ENCODE peak calls at places on chromosomes 6 and 20, in ten cellular contexts. S, L, D, Y, O, G, A, T, N and Q are unnamed samples.

GRCh38 chr6:14981960-14982359 is 263.9 kb upstream of the JARID2 start:
- DNase-seq in S (peak; percentile 31), L (no peak), D (no peak), Y (no peak), O (no peak), G (no peak), A (no peak), T (no peak), N (no peak), Q (no peak)

GRCh38 chr6:42292002-42292735 is 74.5 kb upstream of the MRPS10 start:
- DNase-seq in S (no peak), L (no peak), D (no peak), Y (no peak), O (no peak), G (no peak), A (peak; percentile 87), T (no peak), N (no peak), Q (no peak)

GRCh38 chr20:63377256-63378114 is 16.3 kb upstream of the CHRNA4 start:
- DNase-seq in S (no peak), L (no peak), D (no peak), Y (no peak), O (no peak), G (no peak), A (no peak), T (peak; percentile 67), N (no peak), Q (no peak)

GRCh38 chr6:7866531-7866930 is 44.1 kb downstream of the TXNDC5 start:
- DNase-seq in S (no peak), L (no peak), D (no peak), Y (no peak), O (no peak), G (no peak), A (no peak), T (no peak), N (no peak), Q (no peak)

GRCh38 chr6:56716229-56716628 is 73.5 kb upstream of the DST start:
- DNase-seq in S (no peak), L (no peak), D (no peak), Y (no peak), O (no peak), G (no peak), A (no peak), T (no peak), N (no peak), Q (no peak)

GRCh38 chr20:4154958-4155411 is 139.6 kb upstream of the RNF24 start:
- DNase-seq in S (peak; percentile 31), L (no peak), D (no peak), Y (peak; percentile 66), O (no peak), G (peak; percentile 28), A (no peak), T (no peak), N (no peak), Q (no peak)

GRCh38 chr6:107987805-107988204 is 29.8 kb upstream of the SEC63 start:
- DNase-seq in S (peak; percentile 75), L (no peak), D (no peak), Y (no peak), O (no peak), G (no peak), A (no peak), T (no peak), N (no peak), Q (no peak)

GRCh38 chr20:37316116-37316774 is 26.8 kb downstream of the MANBAL start:
- DNase-seq in S (no peak), L (no peak), D (no peak), Y (no peak), O (no peak), G (no peak), A (no peak), T (no peak), N (no peak), Q (no peak)

GRCh38 chr20:1894471-1894950 is 696 bp upstream of the SIRPA start:
- DNase-seq in S (peak; percentile 52), L (peak; percentile 53), D (no peak), Y (peak; percentile 76), O (peak; percentile 57), G (no peak), A (peak; percentile 62), T (peak; percentile 83), N (no peak), Q (peak; percentile 52)

GRCh38 chr20:17943343-17943742 is 25.3 kb downstream of the SNX5 start:
- DNase-seq in S (no peak), L (no peak), D (no peak), Y (no peak), O (no peak), G (no peak), A (no peak), T (no peak), N (no peak), Q (no peak)

GRCh38 chr20:55354700-55355099 is 650.6 kb downstream of the CBLN4 start:
- DNase-seq in S (no peak), L (no peak), D (no peak), Y (no peak), O (no peak), G (no peak), A (no peak), T (peak; percentile 4), N (no peak), Q (no peak)

GRCh38 chr20:22921595-22922421 is 113.3 kb upstream of the SSTR4 start:
- DNase-seq in S (peak; percentile 34), L (no peak), D (no peak), Y (no peak), O (no peak), G (no peak), A (peak; percentile 95), T (no peak), N (no peak), Q (no peak)

GRCh38 chr6:14393910-14394309 is 276.3 kb downstream of the CD83 start:
- DNase-seq in S (no peak), L (no peak), D (no peak), Y (no peak), O (no peak), G (no peak), A (no peak), T (no peak), N (no peak), Q (no peak)

GRCh38 chr6:51983564-51983963 is 103.8 kb downstream of the PKHD1 start:
- DNase-seq in S (no peak), L (no peak), D (no peak), Y (no peak), O (no peak), G (no peak), A (no peak), T (no peak), N (no peak), Q (no peak)

GRCh38 chr6:4354181-4354580 is 218.8 kb upstream of the ECI2 start:
- DNase-seq in S (no peak), L (no peak), D (no peak), Y (no peak), O (no peak), G (no peak), A (no peak), T (no peak), N (no peak), Q (no peak)

GRCh38 chr20:15942130-15942529 is 631.1 kb downstream of the KIF16B start:
- DNase-seq in S (no peak), L (no peak), D (no peak), Y (no peak), O (no peak), G (no peak), A (peak; percentile 97), T (no peak), N (no peak), Q (no peak)

GRCh38 chr20:59518881-59519706 is 85.2 kb upstream of the PHACTR3 start:
- DNase-seq in S (peak; percentile 30), L (peak; percentile 31), D (no peak), Y (no peak), O (peak; percentile 60), G (no peak), A (peak; percentile 80), T (peak; percentile 70), N (peak; percentile 50), Q (no peak)

GRCh38 chr6:39194466-39194865 is 34.8 kb downstream of the KCNK5 start:
- DNase-seq in S (no peak), L (no peak), D (no peak), Y (no peak), O (no peak), G (no peak), A (no peak), T (no peak), N (no peak), Q (no peak)
- H3K36me3 ChIP-seq in S (no peaks in the 10 kb centered on the region), L (no peaks in the 10 kb centered on the region), D (peaks cover 26% of the 10 kb centered on the region), Y (no peaks in the 10 kb centered on the region), O (peaks cover 3% of the 10 kb centered on the region), G (no peaks in the 10 kb centered on the region), A (no peaks in the 10 kb centered on the region), T (no peaks in the 10 kb centered on the region), N (peaks cover 40% of the 10 kb centered on the region), Q (no peaks in the 10 kb centered on the region)

DNA sequence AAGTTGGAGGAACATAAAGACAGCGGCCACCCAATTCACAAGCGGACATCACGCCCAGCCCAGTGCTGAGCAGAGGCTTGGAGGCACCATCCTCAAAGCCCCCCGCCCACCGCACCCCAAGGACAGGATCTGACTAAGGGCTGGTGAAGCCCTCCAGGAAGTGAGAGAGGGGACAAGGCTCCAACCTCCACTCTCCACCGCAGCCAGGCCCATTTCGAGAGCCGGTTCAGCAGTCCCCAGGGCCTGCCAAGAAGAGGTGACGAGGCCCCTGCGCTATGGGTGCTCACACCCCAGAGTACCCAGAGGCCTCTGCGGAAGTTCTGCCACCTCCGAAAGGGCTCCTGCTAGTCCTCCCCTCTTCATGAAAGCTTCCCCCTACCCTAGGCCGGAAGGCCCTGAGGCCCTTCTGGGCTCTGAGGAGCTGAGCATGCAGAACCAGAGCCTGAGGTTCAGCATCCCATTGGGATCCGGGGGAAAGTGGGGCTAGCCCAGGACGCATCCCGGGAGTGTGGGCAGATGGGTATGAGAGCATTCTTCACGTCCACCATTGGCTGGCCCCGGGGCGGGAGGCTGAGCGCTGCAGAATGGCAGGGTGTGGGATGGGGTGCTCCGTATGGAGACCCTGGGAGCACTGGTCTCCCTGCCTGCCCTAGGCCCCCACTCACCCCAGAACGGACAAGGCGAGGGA is 2.5 kb downstream of the GRM4 start:
- DNase-seq in S (no peak), L (no peak), D (no peak), Y (no peak), O (no peak), G (no peak), A (no peak), T (no peak), N (no peak), Q (no peak)
- H3K4me3 ChIP-seq in S (no peak overlapping the region), L (no peak overlapping the region), D (no peak overlapping the region), Y (no peak overlapping the region), O (peak overlapping the region; percentile 46), G (peak overlapping the region; percentile 42), A (no peak overlapping the region), T (peak overlapping the region; percentile 51), N (peak overlapping the region; percentile 35), Q (peak overlapping the region; percentile 49)

DNA sequence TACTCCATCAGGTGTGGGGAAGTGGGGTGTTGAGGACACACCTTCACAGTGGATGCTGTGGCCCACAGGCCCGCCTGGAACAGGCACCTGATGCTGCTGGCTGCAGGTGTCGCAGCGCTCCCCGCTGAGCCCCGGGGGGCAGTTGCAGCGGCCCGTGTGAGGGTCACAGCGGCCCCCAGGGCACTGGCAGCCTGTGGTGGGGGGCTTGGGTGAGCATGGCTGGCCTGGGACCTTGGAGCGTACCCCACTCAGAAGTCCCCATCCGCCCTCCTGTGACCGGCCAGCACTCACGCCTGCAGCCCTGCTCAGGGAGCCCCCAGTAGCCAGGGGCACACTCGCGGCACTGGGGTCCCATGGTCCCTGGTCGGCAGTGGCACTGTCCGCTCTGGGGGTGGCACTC is 19.2 kb downstream of the ADRM1 start:
- DNase-seq in S (no peak), L (no peak), D (no peak), Y (no peak), O (no peak), G (no peak), A (no peak), T (no peak), N (no peak), Q (no peak)
- H3K36me3 ChIP-seq in S (peaks cover 83% of the 10 kb centered on the region), L (no peaks in the 10 kb centered on the region), D (peaks cover 85% of the 10 kb centered on the region), Y (no peaks in the 10 kb centered on the region), O (peaks cover 3% of the 10 kb centered on the region), G (peaks cover 18% of the 10 kb centered on the region), A (peaks cover 69% of the 10 kb centered on the region), T (peaks cover 28% of the 10 kb centered on the region), N (peaks cover 75% of the 10 kb centered on the region), Q (peaks cover 82% of the 10 kb centered on the region)

GRCh38 chr20:56360899-56361199 is 2.1 kb downstream of the FAM210B start:
- DNase-seq in S (no peak), L (no peak), D (no peak), Y (no peak), O (no peak), G (no peak), A (no peak), T (no peak), N (no peak), Q (no peak)
- H3K4me3 ChIP-seq in S (no peak overlapping the region), L (no peak overlapping the region), D (no peak overlapping the region), Y (no peak overlapping the region), O (no peak overlapping the region), G (peak overlapping the region; percentile 91), A (no peak overlapping the region), T (no peak overlapping the region), N (no peak overlapping the region), Q (no peak overlapping the region)